ENCODE peak calls at places on chromosomes 12 and 14, in eight cellular contexts. P, N, Z, D, K, W, B and U are unnamed samples.

GRCh38 chr12:6341439-6342139 is at the start of gene TNFRSF1A:
- DNase-seq in P (no peak), N (no peak), Z (no peak), D (peak), K (peak), W (peak), B (peak), U (peak)

GRCh38 chr14:99318091-99318958 is 46.3 kb upstream of the BCL11B start:
- DNase-seq in P (no peak), N (no peak), Z (no peak), D (no peak), K (no peak), W (no peak), B (no peak), U (no peak)

GRCh38 chr14:49619730-49620129 is 696 bp downstream of the RPL36AL start:
- DNase-seq in P (no peak), N (no peak), Z (no peak), D (no peak), K (no peak), W (no peak), B (no peak), U (no peak)

GRCh38 chr14:73283592-73284379 is 46.5 kb downstream of the PAPLN start:
- DNase-seq in P (no peak), N (peak), Z (no peak), D (peak), K (no peak), W (peak), B (peak), U (no peak)

GRCh38 chr14:105147701-105148603 is 20.6 kb downstream of the JAG2 start:
- DNase-seq in P (no peak), N (no peak), Z (no peak), D (no peak), K (no peak), W (no peak), B (no peak), U (no peak)

GRCh38 chr14:24995016-24995415 is 54.9 kb downstream of the STXBP6 start:
- DNase-seq in P (no peak), N (no peak), Z (no peak), D (no peak), K (no peak), W (no peak), B (no peak), U (no peak)

GRCh38 chr12:95116773-95117172 is 43.4 kb upstream of the NR2C1 start:
- DNase-seq in P (no peak), N (no peak), Z (peak), D (no peak), K (no peak), W (no peak), B (no peak), U (no peak)

GRCh38 chr14:51018521-51018920 is 74.2 kb upstream of the PYGL start:
- DNase-seq in P (no peak), N (no peak), Z (no peak), D (peak), K (no peak), W (peak), B (peak), U (no peak)

GRCh38 chr14:50366589-50366988 is 30.1 kb downstream of the CDKL1 start:
- DNase-seq in P (no peak), N (no peak), Z (no peak), D (no peak), K (no peak), W (no peak), B (no peak), U (no peak)

GRCh38 chr14:63175531-63175930 is 28.7 kb upstream of the RHOJ start:
- DNase-seq in P (no peak), N (no peak), Z (no peak), D (no peak), K (no peak), W (no peak), B (no peak), U (no peak)

GRCh38 chr14:90381999-90382451 is 14.8 kb upstream of the CALM1 start:
- DNase-seq in P (no peak), N (peak), Z (no peak), D (no peak), K (peak), W (no peak), B (peak), U (peak)

GRCh38 chr12:88816201-88816600 is 235.9 kb upstream of the KITLG start:
- DNase-seq in P (no peak), N (no peak), Z (no peak), D (no peak), K (no peak), W (peak), B (no peak), U (no peak)

GRCh38 chr14:60867503-60868172 is 113.2 kb downstream of the TRMT5 start:
- DNase-seq in P (no peak), N (no peak), Z (no peak), D (no peak), K (no peak), W (no peak), B (no peak), U (no peak)

GRCh38 chr14:67738740-67739504 is 37.2 kb downstream of the RDH12 start:
- DNase-seq in P (no peak), N (no peak), Z (peak), D (peak), K (peak), W (peak), B (peak), U (peak)

GRCh38 chr12:15883536-15883935 is 1.3 kb downstream of the STRAP start:
- DNase-seq in P (no peak), N (no peak), Z (no peak), D (no peak), K (no peak), W (no peak), B (peak), U (no peak)

GRCh38 chr14:88995437-88996198 is 171.2 kb downstream of the TTC8 start:
- DNase-seq in P (no peak), N (no peak), Z (no peak), D (peak), K (no peak), W (peak), B (peak), U (no peak)

GRCh38 chr12:180445-180844 is 33.5 kb downstream of the SLC6A12 start:
- DNase-seq in P (no peak), N (no peak), Z (no peak), D (peak), K (no peak), W (no peak), B (peak), U (no peak)

GRCh38 chr14:94470311-94470710 is 5.7 kb downstream of the SERPINA9 start:
- DNase-seq in P (no peak), N (no peak), Z (no peak), D (no peak), K (no peak), W (no peak), B (no peak), U (no peak)

GRCh38 chr12:50564948-50565297 is 60.1 kb downstream of the DIP2B start:
- DNase-seq in P (no peak), N (no peak), Z (no peak), D (no peak), K (no peak), W (no peak), B (no peak), U (no peak)

GRCh38 chr14:33402604-33403003 is 463.9 kb downstream of the NPAS3 start:
- DNase-seq in P (no peak), N (no peak), Z (no peak), D (no peak), K (no peak), W (no peak), B (no peak), U (no peak)

GRCh38 chr12:6970096-6970527 is 352 bp downstream of the PHB2 start:
- DNase-seq in P (no peak), N (no peak), Z (no peak), D (no peak), K (no peak), W (no peak), B (no peak), U (no peak)

GRCh38 chr12:102063066-102063465 is 1.3 kb upstream of the WASHC3 start:
- DNase-seq in P (no peak), N (no peak), Z (peak), D (peak), K (no peak), W (no peak), B (no peak), U (no peak)

GRCh38 chr14:91108941-91109611 is 4.8 kb upstream of the DGLUCY start:
- DNase-seq in P (no peak), N (no peak), Z (no peak), D (no peak), K (no peak), W (no peak), B (peak), U (no peak)

GRCh38 chr14:99205086-99205688 is 66.8 kb downstream of the BCL11B start:
- DNase-seq in P (no peak), N (no peak), Z (no peak), D (no peak), K (no peak), W (no peak), B (no peak), U (no peak)

GRCh38 chr12:103880299-103881142 is 39.5 kb upstream of the NT5DC3 start:
- DNase-seq in P (no peak), N (no peak), Z (no peak), D (no peak), K (no peak), W (no peak), B (no peak), U (no peak)

GRCh38 chr12:112822056-112822455 is 30.5 kb downstream of the RPH3A start:
- DNase-seq in P (no peak), N (peak), Z (no peak), D (no peak), K (no peak), W (no peak), B (no peak), U (no peak)

GRCh38 chr12:24551368-24551767 is 397.5 kb downstream of the BCAT1 start:
- DNase-seq in P (no peak), N (no peak), Z (no peak), D (no peak), K (peak), W (no peak), B (no peak), U (no peak)

GRCh38 chr12:109995366-109995702 is 834 bp downstream of the GIT2 start:
- DNase-seq in P (no peak), N (no peak), Z (no peak), D (no peak), K (no peak), W (no peak), B (no peak), U (no peak)

GRCh38 chr12:98646165-98646764 is 1.2 kb downstream of the APAF1 start:
- DNase-seq in P (no peak), N (no peak), Z (peak), D (peak), K (no peak), W (peak), B (peak), U (no peak)

GRCh38 chr12:116202433-116202832 is 75.1 kb downstream of the MED13L start:
- DNase-seq in P (no peak), N (no peak), Z (no peak), D (peak), K (no peak), W (peak), B (no peak), U (no peak)

GRCh38 chr12:95118788-95119179 is 45.4 kb upstream of the NR2C1 start:
- DNase-seq in P (no peak), N (no peak), Z (no peak), D (no peak), K (no peak), W (no peak), B (no peak), U (no peak)

GRCh38 chr14:104318558-104319488 is 180.4 kb downstream of the KIF26A start:
- DNase-seq in P (no peak), N (peak), Z (no peak), D (no peak), K (no peak), W (no peak), B (no peak), U (peak)